ENCODE peak calls at places on chromosomes 1 and 21, in eight cellular contexts. I is GM23248, A is mesenchymal stem cell, Y is breast epithelium, M is neuronal stem cell, W is mammary epithelial cell, Z is PC-3, G is fibroblast of lung. J is an unnamed sample.

GRCh38 chr1:89820423-89821321 is at the start of gene LRRC8D:
- DNase-seq in Y (peak), G (peak), I (peak), M (peak), Z (peak), W (peak), A (peak), J (no peak)

GRCh38 chr1:10821388-10821787 is 24.9 kb upstream of the CASZ1 start:
- DNase-seq in Z (no peak), I (no peak), W (no peak), M (no peak), A (no peak), Y (no peak), G (no peak), J (no peak)

GRCh38 chr1:28437260-28437923 is 67.9 kb downstream of the PHACTR4 start:
- DNase-seq in M (peak), Y (peak), G (peak), I (peak), A (peak), W (peak), Z (peak), J (no peak)

GRCh38 chr1:27979151-27979858 is 19.5 kb downstream of the XKR8 start:
- DNase-seq in A (peak), M (no peak), G (peak), W (peak), Z (peak), I (peak), Y (no peak), J (no peak)

GRCh38 chr1:10909697-10910489 is 102.6 kb upstream of the TARDBP start:
- DNase-seq in A (no peak), Z (peak), W (peak), M (no peak), G (peak), Y (no peak), I (peak), J (no peak)

GRCh38 chr1:45864124-45864721 is 60.8 kb downstream of the MAST2 start:
- DNase-seq in I (peak), A (no peak), M (no peak), Y (no peak), G (peak), Z (no peak), W (peak), J (no peak)

GRCh38 chr21:45004481-45005263 is 64.8 kb downstream of the SLX9 start:
- DNase-seq in Y (peak), W (peak), M (no peak), Z (peak), A (no peak), I (no peak), G (peak), J (no peak)

GRCh38 chr1:44072204-44072603 is 40.9 kb upstream of the SLC6A9 start:
- DNase-seq in G (peak), M (no peak), W (peak), I (peak), Y (no peak), Z (peak), A (peak), J (no peak)

GRCh38 chr1:233240839-233241682 is 54.5 kb downstream of the PCNX2 start:
- DNase-seq in A (peak), M (peak), G (peak), W (no peak), Y (peak), I (peak), Z (peak), J (no peak)

GRCh38 chr1:21620461-21620860 is 48.7 kb downstream of the RAP1GAP start:
- DNase-seq in A (no peak), M (no peak), I (peak), W (no peak), Z (no peak), G (no peak), Y (no peak), J (no peak)

GRCh38 chr1:19076841-19077616 is 120.6 kb upstream of the IFFO2 start:
- DNase-seq in Y (peak), M (no peak), G (no peak), A (no peak), W (no peak), I (no peak), Z (no peak), J (no peak)

GRCh38 chr1:6601865-6602668 is 602 bp downstream of the KLHL21 start:
- DNase-seq in A (peak), M (no peak), I (peak), G (peak), Y (no peak), Z (peak), W (peak), J (no peak)

GRCh38 chr1:228783415-228784045 is 48.3 kb downstream of the RHOU start:
- DNase-seq in W (no peak), I (no peak), A (peak), Z (no peak), M (no peak), G (no peak), Y (no peak), J (no peak)

GRCh38 chr21:41369105-41369914 is 7.5 kb downstream of the MX2 start:
- DNase-seq in G (no peak), W (no peak), M (peak), Y (no peak), I (peak), A (peak), Z (no peak), J (no peak)

GRCh38 chr1:232620356-232620841 is 9.5 kb downstream of the SIPA1L2 start:
- DNase-seq in M (no peak), Y (peak), I (peak), W (peak), Z (peak), G (peak), A (peak), J (no peak)

GRCh38 chr1:154614887-154615286 is 6.9 kb upstream of the ADAR start:
- DNase-seq in A (no peak), Z (no peak), Y (no peak), M (no peak), G (no peak), I (no peak), W (no peak), J (no peak)

GRCh38 chr1:205396972-205397616 is 24.8 kb downstream of the LEMD1 start:
- DNase-seq in G (peak), I (peak), Z (peak), Y (no peak), M (peak), A (peak), W (peak), J (no peak)

GRCh38 chr1:111274653-111275052 is 16.0 kb upstream of the CHIA start:
- DNase-seq in M (no peak), G (no peak), I (peak), Y (no peak), Z (no peak), W (peak), A (no peak), J (no peak)

GRCh38 chr1:209157514-209158285 is 425.8 kb upstream of the CAMK1G start:
- DNase-seq in I (no peak), Z (no peak), M (peak), Y (no peak), G (no peak), W (no peak), A (no peak), J (no peak)

GRCh38 chr1:236287757-236288619 is 6.2 kb upstream of the ERO1B start:
- DNase-seq in Y (no peak), I (no peak), M (peak), G (no peak), A (peak), W (no peak), Z (peak), J (no peak)

GRCh38 chr1:93042822-93043557 is 36.1 kb upstream of the MTF2 start:
- DNase-seq in M (no peak), A (no peak), Y (no peak), W (no peak), I (no peak), G (no peak), Z (no peak), J (no peak)

GRCh38 chr1:1120096-1120495 is 4.2 kb upstream of the C1orf159 start:
- DNase-seq in Y (no peak), Z (no peak), W (no peak), G (no peak), I (no peak), M (no peak), A (no peak), J (no peak)

GRCh38 chr1:182301026-182301436 is 90.6 kb downstream of the GLUL start:
- DNase-seq in Z (no peak), M (no peak), W (no peak), G (no peak), A (no peak), Y (no peak), I (no peak), J (no peak)

GRCh38 chr1:198364471-198364870 is 176.0 kb downstream of the ATP6V1G3 start:
- DNase-seq in I (no peak), A (no peak), M (no peak), G (no peak), Z (no peak), Y (no peak), W (no peak), J (no peak)

GRCh38 chr1:39076127-39076798 is 50.1 kb downstream of the NDUFS5 start:
- DNase-seq in W (peak), G (peak), Z (peak), A (peak), I (peak), M (no peak), Y (peak), J (no peak)

GRCh38 chr1:241639653-241640148 is 468 bp downstream of the CHML start:
- DNase-seq in I (peak), Y (no peak), A (peak), G (peak), Z (no peak), W (peak), M (no peak), J (no peak)

GRCh38 chr1:46137901-46138300 is 5.5 kb upstream of the PIK3R3 start:
- DNase-seq in W (no peak), Y (no peak), G (peak), Z (no peak), I (peak), M (no peak), A (peak), J (no peak)

GRCh38 chr21:22584308-22584707 is 1586.1 kb downstream of the NCAM2 start:
- DNase-seq in Y (no peak), G (no peak), I (no peak), Z (no peak), M (no peak), W (no peak), A (no peak), J (no peak)

GRCh38 chr1:107358611-107359342 is 217.9 kb downstream of the NTNG1 start:
- DNase-seq in Z (peak), M (no peak), G (peak), A (no peak), I (peak), Y (no peak), W (no peak), J (no peak)

GRCh38 chr1:171251042-171251740 is 2.9 kb downstream of the FMO1 start:
- DNase-seq in Y (no peak), I (peak), M (peak), Z (peak), A (peak), W (peak), G (peak), J (no peak)

GRCh38 chr1:87203890-87204289 is 124.8 kb upstream of the LMO4 start:
- DNase-seq in A (no peak), W (peak), Y (no peak), G (peak), I (peak), Z (peak), M (no peak), J (no peak)

GRCh38 chr1:151416231-151416630 is 16.9 kb downstream of the PSMB4 start:
- DNase-seq in G (peak), Y (no peak), Z (peak), M (no peak), A (peak), I (peak), W (peak), J (peak)

DNA sequence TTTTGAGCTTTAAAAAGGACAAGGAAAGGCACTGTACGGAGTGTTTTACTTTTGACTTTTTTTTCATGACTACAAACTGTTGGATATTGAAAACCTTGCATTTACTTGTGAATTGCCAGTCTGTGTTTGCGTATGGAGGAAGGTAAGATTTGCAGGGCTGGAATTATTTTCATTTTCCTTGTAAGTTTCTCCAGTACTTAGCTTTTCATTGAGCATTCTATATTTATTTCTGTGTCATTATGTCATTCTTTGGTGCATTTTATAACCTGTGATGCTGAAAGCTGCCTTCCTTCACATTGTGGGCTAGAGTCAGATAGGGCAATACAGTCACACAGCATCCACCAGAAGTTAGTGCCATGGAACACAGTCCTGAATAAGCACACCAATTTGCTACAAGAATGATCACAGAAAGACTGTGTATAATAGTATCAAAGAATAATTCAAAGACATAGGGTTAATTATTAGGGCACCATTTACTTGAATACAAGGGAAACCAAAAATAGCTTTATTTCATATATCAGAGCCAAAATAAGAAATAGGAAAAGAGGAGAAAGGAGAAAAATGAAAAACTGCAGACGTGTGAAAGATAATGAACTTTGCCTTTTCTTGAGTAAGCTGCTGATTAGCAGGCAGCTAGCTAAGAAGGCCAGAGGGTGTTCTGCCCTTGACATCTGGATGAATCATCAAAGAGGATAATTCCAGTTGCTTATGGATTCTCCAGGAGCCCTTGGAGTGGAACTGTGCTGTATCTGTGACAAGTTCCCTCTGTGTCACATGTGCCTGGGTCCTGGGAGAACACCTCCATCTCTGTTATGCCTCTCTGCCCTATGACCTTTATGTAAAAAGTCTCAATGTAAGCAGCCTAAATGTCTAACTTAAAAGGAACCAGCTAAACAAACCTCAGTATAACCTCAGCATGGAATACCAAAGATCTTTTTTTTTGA is 8.0 kb upstream of the FAM20B start:
- DNase-seq in I (peak), M (no peak), Y (no peak), A (peak), G (peak), W (peak), Z (peak), J (no peak)
- H3K27ac ChIP-seq in I (peak), M (no peak), Y (peak), A (no peak), G (peak), W (peak), Z (peak), J (peak)

GRCh38 chr1:32765561-32766327 is 51.4 kb downstream of the YARS1 start:
- DNase-seq in Z (no peak), Y (no peak), W (no peak), A (no peak), M (no peak), I (no peak), G (no peak), J (no peak)

GRCh38 chr1:32766328-32766972 is 50.7 kb downstream of the YARS1 start:
- DNase-seq in I (no peak), W (no peak), G (no peak), Z (no peak), M (no peak), A (no peak), Y (no peak), J (no peak)

GRCh38 chr1:32763221-32763620 is 53.9 kb downstream of the YARS1 start:
- DNase-seq in A (no peak), Y (no peak), Z (no peak), G (no peak), M (no peak), W (no peak), I (no peak), J (no peak)

GRCh38 chr1:32767156-32767555 is 50.0 kb downstream of the YARS1 start:
- DNase-seq in I (no peak), G (no peak), Z (no peak), W (no peak), Y (no peak), M (no peak), A (peak), J (no peak)

DNA sequence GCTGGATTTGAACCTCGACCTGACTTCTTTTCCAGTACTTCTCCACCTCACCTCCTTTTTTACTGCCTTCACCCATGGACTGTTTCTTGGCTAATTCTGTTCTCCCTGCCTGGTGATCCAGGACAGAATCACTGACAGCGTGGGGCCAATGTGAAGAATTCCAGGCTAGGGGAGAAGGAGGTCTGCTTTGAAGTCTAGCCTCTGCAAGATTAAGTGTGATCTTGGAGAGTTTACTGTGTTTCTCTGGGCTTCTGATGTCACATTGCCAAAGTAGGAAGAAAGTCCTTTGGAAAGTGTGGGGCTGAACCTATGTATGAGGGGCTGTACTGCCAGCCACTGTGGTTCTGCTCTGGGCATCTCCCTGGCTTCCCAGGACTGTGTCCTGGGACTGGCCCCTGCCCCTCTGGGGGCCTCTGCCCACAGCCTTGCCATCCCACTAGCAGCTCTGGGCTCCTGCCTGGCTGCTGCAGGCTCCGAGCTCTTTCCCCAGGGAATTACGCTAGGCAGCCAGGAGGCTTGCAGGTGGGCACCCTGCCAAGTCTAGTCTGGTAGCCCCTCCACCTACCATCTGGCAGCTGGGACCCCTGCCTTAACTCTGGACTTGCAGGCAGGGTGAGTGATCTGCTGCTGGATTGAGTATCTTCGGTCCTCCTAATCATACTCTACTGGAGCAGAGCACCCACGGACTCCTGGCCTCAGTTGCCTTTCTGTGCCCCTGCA is 52.2 kb downstream of the YARS1 start:
- DNase-seq in G (no peak), Z (no peak), M (no peak), Y (no peak), W (no peak), A (no peak), I (no peak), J (no peak)
- H3K27ac ChIP-seq in G (no peak), Z (no peak), M (no peak), Y (peak), W (no peak), A (no peak), I (no peak), J (no peak)

GRCh38 chr1:231395051-231395995 is 26.8 kb downstream of the EGLN1 start:
- DNase-seq in A (peak), G (peak), Y (no peak), I (peak), W (peak), M (no peak), Z (peak), J (peak)
- H3K27ac ChIP-seq in A (peak), G (peak), Y (peak), I (peak), W (peak), M (peak), Z (peak), J (peak)

DNA sequence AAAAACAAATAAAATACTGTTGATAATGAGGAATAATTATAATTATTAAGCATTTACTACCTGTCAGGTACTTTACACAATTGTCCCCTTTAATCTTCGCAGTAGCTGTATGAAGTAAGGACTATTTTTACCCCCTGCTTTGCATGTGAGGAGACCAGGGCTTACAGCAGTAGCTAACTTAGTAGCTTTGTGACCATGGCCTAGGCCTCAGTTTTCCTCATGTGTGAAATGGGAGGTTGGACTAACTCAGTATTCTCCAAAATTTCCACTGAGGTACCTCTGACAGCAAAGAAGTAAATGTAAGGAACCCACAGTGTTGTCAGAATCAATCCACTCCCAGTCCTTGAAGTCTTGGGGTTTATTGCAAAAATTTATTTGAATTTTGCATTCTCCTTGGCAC is 3.8 kb upstream of the CSRP1 start:
- DNase-seq in Z (no peak), Y (no peak), M (no peak), W (no peak), I (no peak), A (no peak), G (no peak), J (no peak)
- H3K27ac ChIP-seq in Z (no peak), Y (peak), M (no peak), W (no peak), I (no peak), A (no peak), G (no peak), J (no peak)

J was measured in epithelial cell of prostate.